ENCODE peak calls at places on chromosomes 5 and 9, in seven cellular contexts. F is neural progenitor cell; P is PC-3; K is BJ; H is heart right ventricle; V is effector memory CD4-positive, alpha-beta T cell; C is psoas muscle. M is an unnamed sample.

GRCh38 chr9:79611091-79611614 is 39.4 kb downstream of the TLE4 start:
- DNase-seq in P (peak), H (no peak), C (no peak), F (peak), V (no peak), K (peak), M (peak)

GRCh38 chr9:28234133-28234898 is 661.0 kb upstream of the C9orf72 start:
- DNase-seq in H (no peak), F (no peak), P (no peak), K (no peak), C (no peak), V (no peak), M (no peak)

GRCh38 chr9:110742741-110743371 is 74.3 kb downstream of the MUSK start:
- DNase-seq in K (no peak), H (no peak), P (no peak), V (no peak), C (no peak), F (peak), M (peak)

GRCh38 chr5:116778611-116779010 is 204.0 kb upstream of the SEMA6A start:
- DNase-seq in K (no peak), H (no peak), P (no peak), F (no peak), C (no peak), V (no peak), M (no peak)

GRCh38 chr5:92372766-92373165 is 989.6 kb upstream of the ARRDC3 start:
- DNase-seq in H (no peak), K (no peak), P (peak), F (no peak), V (no peak), C (no peak), M (no peak)

GRCh38 chr9:92637331-92637730 is 32.6 kb downstream of the IPPK start:
- DNase-seq in K (no peak), C (no peak), H (no peak), F (no peak), P (no peak), V (no peak), M (no peak)

GRCh38 chr9:89422151-89422918 is 75.6 kb downstream of the SEMA4D start:
- DNase-seq in P (peak), H (no peak), F (no peak), V (peak), C (peak), K (no peak), M (peak)

GRCh38 chr5:69030663-69031062 is 63.2 kb upstream of the SLC30A5 start:
- DNase-seq in K (no peak), C (no peak), H (no peak), F (no peak), V (no peak), P (no peak), M (no peak)

GRCh38 chr9:122949696-122950095 is 8.9 kb downstream of the RABGAP1 start:
- DNase-seq in F (no peak), H (no peak), P (no peak), C (no peak), K (no peak), V (no peak), M (no peak)

GRCh38 chr5:14264605-14265316 is 121.6 kb downstream of the TRIO start:
- DNase-seq in P (peak), C (peak), H (peak), F (peak), K (peak), V (no peak), M (peak)
- H3K4me3 ChIP-seq in P (peak), C (peak), H (peak), F (peak), K (peak), V (no peak), M (peak)

GRCh38 chr5:160434022-160434531 is 12.4 kb downstream of the PTTG1 start:
- DNase-seq in V (no peak), C (no peak), K (no peak), H (no peak), P (no peak), F (peak), M (no peak)

GRCh38 chr5:160432815-160433214 is 11.2 kb downstream of the PTTG1 start:
- DNase-seq in K (no peak), P (no peak), C (no peak), V (no peak), F (no peak), H (no peak), M (no peak)

GRCh38 chr5:160436017-160436416 is 14.4 kb downstream of the PTTG1 start:
- DNase-seq in F (no peak), C (no peak), K (no peak), V (no peak), P (no peak), H (no peak), M (no peak)

GRCh38 chr5:160427607-160428006 is 6.0 kb downstream of the PTTG1 start:
- DNase-seq in P (no peak), K (no peak), V (no peak), F (no peak), H (no peak), C (no peak), M (no peak)

DNA sequence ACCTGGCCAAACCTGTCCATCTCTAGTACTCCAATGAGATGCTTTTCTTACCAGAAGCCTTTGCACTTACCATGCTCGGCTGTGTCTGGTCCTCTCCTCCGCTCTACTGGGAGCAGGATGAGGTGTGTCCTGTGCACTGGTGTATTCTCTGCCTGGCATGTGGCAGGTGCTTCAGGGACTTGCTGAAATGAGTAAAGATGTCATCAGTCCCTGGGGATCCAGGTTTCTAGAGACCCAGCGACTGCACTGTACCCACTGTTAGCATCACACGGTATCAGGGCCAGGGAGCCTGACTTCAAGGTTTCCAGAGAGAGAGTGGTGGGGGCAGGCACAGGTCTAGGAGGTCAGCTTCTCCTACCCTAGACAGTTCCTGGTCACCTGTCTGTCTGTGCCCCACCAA is 10.5 kb downstream of the PTTG1 start:
- DNase-seq in H (no peak), P (no peak), C (no peak), K (no peak), V (no peak), F (no peak), M (no peak)
- H3K4me3 ChIP-seq in H (no peak), P (no peak), C (no peak), K (no peak), V (no peak), F (no peak), M (no peak)

GRCh38 chr5:64165500-64166200 is at the start of gene RNF180:
- DNase-seq in K (no peak), H (peak), P (peak), V (no peak), F (peak), C (peak), M (no peak)
- H3K4me3 ChIP-seq in K (peak), H (peak), P (peak), V (no peak), F (peak), C (peak), M (peak)

DNA sequence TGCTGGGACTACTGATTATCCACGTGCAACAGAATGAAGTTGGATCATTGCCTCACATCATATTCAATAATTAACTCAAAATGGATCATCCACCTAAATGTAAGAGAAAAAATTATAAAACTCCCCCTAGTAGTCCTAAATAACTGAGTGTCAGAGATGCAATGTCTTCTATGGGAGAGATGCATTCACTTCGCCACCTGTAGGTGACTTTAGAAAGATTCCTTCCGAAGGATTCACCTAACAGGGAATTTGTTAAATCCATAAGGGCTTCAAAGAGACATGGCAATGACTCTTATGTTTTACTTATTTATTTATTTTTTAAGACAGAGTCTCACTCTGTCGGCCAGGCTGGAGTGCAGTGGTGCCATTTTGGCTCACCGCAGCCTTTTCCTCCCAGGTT is 526.0 kb downstream of the MTRR start:
- DNase-seq in K (no peak), H (no peak), C (no peak), F (peak), P (peak), V (no peak), M (no peak)
- H3K4me3 ChIP-seq in K (no peak), H (no peak), C (no peak), F (no peak), P (no peak), V (no peak), M (no peak)

GRCh38 chr9:76902395-76902794 is 3.5 kb downstream of the PRUNE2 start:
- DNase-seq in P (no peak), C (no peak), K (no peak), V (no peak), F (no peak), H (no peak), M (no peak)
- H3K4me3 ChIP-seq in P (no peak), C (no peak), K (no peak), V (no peak), F (no peak), H (no peak), M (no peak)

DNA sequence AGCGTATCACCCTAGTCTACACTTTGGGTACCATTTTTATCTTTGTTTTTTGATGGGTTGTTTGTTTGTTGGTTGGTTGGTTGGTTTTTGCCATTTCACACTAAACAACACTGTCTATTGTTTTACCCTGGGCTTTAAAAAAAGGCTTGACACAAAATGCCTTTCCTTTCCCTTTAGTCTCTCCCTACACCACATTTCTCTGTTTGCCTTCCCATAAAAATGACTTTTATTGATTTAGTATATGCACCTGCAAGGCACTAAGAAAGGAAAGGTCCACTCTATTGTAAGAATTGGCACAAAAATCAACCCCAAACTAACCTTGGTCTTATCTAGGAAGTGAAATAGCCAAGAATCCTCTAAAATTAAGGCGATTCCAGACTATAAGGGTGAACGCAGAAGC is 119.0 kb downstream of the TENT4A start:
- DNase-seq in K (no peak), C (no peak), V (no peak), P (no peak), F (no peak), H (no peak), M (no peak)
- H3K4me3 ChIP-seq in K (no peak), C (no peak), V (no peak), P (no peak), F (no peak), H (no peak), M (no peak)

GRCh38 chr5:1098986-1099597 is 12.8 kb downstream of the SLC12A7 start:
- DNase-seq in P (no peak), V (no peak), H (no peak), F (no peak), C (no peak), K (no peak), M (no peak)
- H3K4me3 ChIP-seq in P (no peak), V (no peak), H (peak), F (no peak), C (no peak), K (no peak), M (no peak)

GRCh38 chr5:138850854-138851253 is 24.3 kb downstream of the LRRTM2 start:
- DNase-seq in P (no peak), K (no peak), F (no peak), V (no peak), C (no peak), H (no peak), M (no peak)

GRCh38 chr5:138849882-138850281 is 25.3 kb downstream of the LRRTM2 start:
- DNase-seq in K (no peak), H (no peak), C (no peak), V (no peak), P (no peak), F (no peak), M (no peak)

GRCh38 chr5:138849439-138849838 is 25.7 kb downstream of the LRRTM2 start:
- DNase-seq in V (no peak), H (no peak), K (peak), C (no peak), F (no peak), P (no peak), M (no peak)

GRCh38 chr5:138853132-138853531 is 22.0 kb downstream of the LRRTM2 start:
- DNase-seq in V (no peak), C (no peak), H (no peak), F (no peak), K (no peak), P (no peak), M (no peak)
- H3K4me3 ChIP-seq in V (no peak), C (no peak), H (no peak), F (no peak), K (no peak), P (no peak), M (no peak)

GRCh38 chr5:101084353-101084752 is 181.3 kb upstream of the ST8SIA4 start:
- DNase-seq in V (no peak), C (no peak), P (no peak), F (no peak), H (no peak), K (no peak), M (no peak)

GRCh38 chr5:101080485-101081240 is 177.6 kb upstream of the ST8SIA4 start:
- DNase-seq in K (no peak), H (peak), F (no peak), C (no peak), V (no peak), P (no peak), M (no peak)
- H3K4me3 ChIP-seq in K (no peak), H (no peak), F (no peak), C (no peak), V (no peak), P (no peak), M (no peak)